ENCODE peak calls at places on chromosomes 7 and 10, in eight cellular contexts. L is left ventricle myocardium superior; T is anterior cingulate cortex; V is right atrium auricular region; R is stimulated activated effector memory CD8-positive, alpha-beta T cell treated with anti-CD3 and anti-CD28 coated beads, Interleukin-12 subunit alpha, Interleukin-12 subunit beta, amount 100 ng/mL, for 72 hours; S is MCF 10A; I is epithelial cell of esophagus; J is nucleus accumbens. C is an unnamed sample.

GRCh38 chr10:33132626-33133025 is 174.6 kb upstream of the ITGB1 start:
- DNase-seq in L (no peak), T (no peak), V (no peak), R (no peak), S (peak; percentile 45), I (peak; percentile 55), J (no peak), C (no peak)

GRCh38 chr7:121102619-121103018 is 114.1 kb downstream of the CPED1 start:
- DNase-seq in L (no peak), T (no peak), V (no peak), R (no peak), S (no peak), I (peak; percentile 58), J (no peak), C (no peak)

GRCh38 chr10:17585001-17585400 is 32.2 kb downstream of the HACD1 start:
- DNase-seq in L (no peak), T (no peak), V (no peak), R (no peak), S (no peak), I (no peak), J (no peak), C (no peak)

GRCh38 chr10:43888551-43888950 is 239.9 kb upstream of the ZNF32 start:
- DNase-seq in L (no peak), T (no peak), V (no peak), R (no peak), S (peak; percentile 69), I (no peak), J (no peak), C (no peak)

GRCh38 chr7:128890306-128891109 is 20.0 kb downstream of the KCP start:
- DNase-seq in L (no peak), T (no peak), V (no peak), R (no peak), S (peak; percentile 29), I (no peak), J (no peak), C (no peak)

GRCh38 chr7:90708841-90709317 is 112.8 kb downstream of the CDK14 start:
- DNase-seq in L (no peak), T (peak; percentile 13), V (no peak), R (no peak), S (peak; percentile 75), I (peak; percentile 41), J (no peak), C (peak; percentile 63)

GRCh38 chr7:70771447-70771846 is 360.5 kb upstream of the GALNT17 start:
- DNase-seq in L (no peak), T (no peak), V (no peak), R (no peak), S (no peak), I (no peak), J (no peak), C (no peak)

GRCh38 chr7:92644406-92645113 is 54.4 kb upstream of the FAM133B start:
- DNase-seq in L (peak; percentile 88), T (peak; percentile 16), V (no peak), R (no peak), S (peak; percentile 32), I (peak; percentile 67), J (peak; percentile 34), C (no peak)

GRCh38 chr7:125061776-125062397 is 132.3 kb upstream of the POT1 start:
- DNase-seq in L (no peak), T (no peak), V (no peak), R (no peak), S (peak; percentile 68), I (peak; percentile 85), J (no peak), C (no peak)

GRCh38 chr7:127935847-127936376 is 95.3 kb downstream of the LRRC4 start:
- DNase-seq in L (no peak), T (no peak), V (no peak), R (no peak), S (no peak), I (no peak), J (no peak), C (no peak)

GRCh38 chr7:22109761-22110160 is 164.1 kb upstream of the CDCA7L start:
- DNase-seq in L (no peak), T (peak; percentile 41), V (no peak), R (no peak), S (peak; percentile 40), I (peak; percentile 59), J (peak; percentile 61), C (no peak)

GRCh38 chr10:96858706-96859050 is 26.6 kb downstream of the LCOR start:
- DNase-seq in L (no peak), T (no peak), V (no peak), R (no peak), S (no peak), I (no peak), J (no peak), C (no peak)

GRCh38 chr7:130904031-130904757 is 170.2 kb upstream of the KLF14 start:
- DNase-seq in L (no peak), T (no peak), V (peak; percentile 55), R (no peak), S (peak; percentile 96), I (peak; percentile 96), J (no peak), C (no peak)

GRCh38 chr7:461453-462172 is 58.0 kb downstream of the PDGFA start:
- DNase-seq in L (no peak), T (no peak), V (no peak), R (no peak), S (peak; percentile 52), I (no peak), J (no peak), C (no peak)

GRCh38 chr10:127266431-127266830 is 70.0 kb upstream of the INSYN2A start:
- DNase-seq in L (no peak), T (no peak), V (no peak), R (no peak), S (no peak), I (no peak), J (no peak), C (no peak)

GRCh38 chr10:92076722-92077121 is 153.2 kb downstream of the BTAF1 start:
- DNase-seq in L (no peak), T (no peak), V (no peak), R (no peak), S (no peak), I (no peak), J (no peak), C (no peak)

GRCh38 chr7:363626-364025 is 73.7 kb downstream of the FOXL3 start:
- DNase-seq in L (peak; percentile 15), T (no peak), V (no peak), R (no peak), S (no peak), I (no peak), J (no peak), C (no peak)

GRCh38 chr7:74032191-74032490 is 4.2 kb downstream of the ELN start:
- DNase-seq in L (peak; percentile 68), T (peak; percentile 17), V (no peak), R (no peak), S (peak; percentile 88), I (peak; percentile 38), J (peak; percentile 30), C (no peak)

GRCh38 chr7:105829681-105830322 is 46.6 kb downstream of the ATXN7L1 start:
- DNase-seq in L (no peak), T (no peak), V (no peak), R (no peak), S (no peak), I (no peak), J (no peak), C (no peak)

GRCh38 chr7:132532237-132532734 is 44.0 kb downstream of the PLXNA4 start:
- DNase-seq in L (no peak), T (no peak), V (no peak), R (no peak), S (no peak), I (no peak), J (no peak), C (no peak)

GRCh38 chr7:150778014-150778737 is 22.0 kb downstream of the TMEM176B start:
- DNase-seq in L (no peak), T (no peak), V (peak; percentile 28), R (no peak), S (no peak), I (no peak), J (no peak), C (no peak)

GRCh38 chr7:16694806-16695205 is 48.8 kb downstream of the BZW2 start:
- DNase-seq in L (no peak), T (no peak), V (no peak), R (no peak), S (no peak), I (no peak), J (no peak), C (no peak)

GRCh38 chr7:101688183-101688831 is 59.2 kb upstream of the MYL10 start:
- DNase-seq in L (peak; percentile 91), T (peak; percentile 37), V (peak; percentile 73), R (peak; percentile 93), S (peak; percentile 66), I (peak; percentile 57), J (peak; percentile 2), C (peak; percentile 83)

GRCh38 chr10:92208736-92209135 is 82.1 kb downstream of the CPEB3 start:
- DNase-seq in L (no peak), T (no peak), V (no peak), R (no peak), S (no peak), I (peak; percentile 13), J (no peak), C (no peak)

GRCh38 chr10:108413954-108414353 is 1249.4 kb upstream of the SORCS1 start:
- DNase-seq in L (no peak), T (no peak), V (no peak), R (no peak), S (no peak), I (no peak), J (no peak), C (no peak)

GRCh38 chr7:34454381-34454780 is 203.6 kb upstream of the NPSR1 start:
- DNase-seq in L (no peak), T (no peak), V (no peak), R (no peak), S (no peak), I (no peak), J (no peak), C (no peak)